ENCODE peak calls at places on chromosomes 4 and X, in four cellular contexts. One of them, this sample, is unnamed.

GRCh38 chr4:108685036-108685686 is 34.8 kb downstream of the OSTC start:
- DNase-seq in neural progenitor cell: no peak
- DNase-seq in colonic mucosa: no peak
- DNase-seq in MG63: no peak
- DNase-seq in this sample: no peak

GRCh38 chrX:78452356-78452755 is 124.9 kb upstream of the CYSLTR1 start:
- DNase-seq in MG63: no peak
- DNase-seq in neural progenitor cell: no peak
- DNase-seq in colonic mucosa: no peak
- DNase-seq in this sample: no peak

GRCh38 chrX:119682019-119682989 is 10.7 kb downstream of the SEPTIN6 start:
- DNase-seq in neural progenitor cell: no peak
- DNase-seq in MG63: no peak
- DNase-seq in colonic mucosa: no peak
- DNase-seq in this sample: peak; percentile 67

GRCh38 chr4:48767055-48767454 is 13.0 kb downstream of the FRYL start:
- DNase-seq in neural progenitor cell: no peak
- DNase-seq in colonic mucosa: no peak
- DNase-seq in MG63: no peak
- DNase-seq in this sample: no peak

GRCh38 chr4:111228396-111228795 is 605.5 kb upstream of the PITX2 start:
- DNase-seq in colonic mucosa: no peak
- DNase-seq in neural progenitor cell: no peak
- DNase-seq in MG63: no peak
- DNase-seq in this sample: no peak

GRCh38 chrX:153061732-153062131 is 5.5 kb downstream of the PNMA3 start:
- DNase-seq in MG63: no peak
- DNase-seq in colonic mucosa: no peak
- DNase-seq in neural progenitor cell: no peak
- DNase-seq in this sample: no peak

GRCh38 chrX:150299579-150299978 is 63.5 kb upstream of the MAMLD1 start:
- DNase-seq in MG63: no peak
- DNase-seq in colonic mucosa: no peak
- DNase-seq in neural progenitor cell: no peak
- DNase-seq in this sample: no peak

GRCh38 chr4:8195841-8196460 is 3.1 kb upstream of the SH3TC1 start:
- DNase-seq in MG63: no peak
- DNase-seq in colonic mucosa: no peak
- DNase-seq in neural progenitor cell: no peak
- DNase-seq in this sample: no peak

GRCh38 chr4:100799767-100800539 is 282.1 kb upstream of the EMCN start:
- DNase-seq in neural progenitor cell: no peak
- DNase-seq in colonic mucosa: no peak
- DNase-seq in MG63: no peak
- DNase-seq in this sample: no peak

GRCh38 chr4:3227878-3228675 is 20.9 kb upstream of the MSANTD1 start:
- DNase-seq in MG63: no peak
- DNase-seq in colonic mucosa: no peak
- DNase-seq in neural progenitor cell: no peak
- DNase-seq in this sample: no peak
- H3K36me3 ChIP-seq in MG63: peaks cover 4% of the 10 kb centered on the region
- H3K36me3 ChIP-seq in colonic mucosa: no peaks in the 10 kb centered on the region
- H3K36me3 ChIP-seq in neural progenitor cell: no peaks in the 10 kb centered on the region
- H3K36me3 ChIP-seq in this sample: peaks cover 66% of the 10 kb centered on the region

GRCh38 chr4:184396001-184396400 is 78.3 kb downstream of the IRF2 start:
- DNase-seq in colonic mucosa: no peak
- DNase-seq in neural progenitor cell: no peak
- DNase-seq in MG63: no peak
- DNase-seq in this sample: no peak

GRCh38 chr4:184392748-184393334 is 81.5 kb downstream of the IRF2 start:
- DNase-seq in MG63: no peak
- DNase-seq in colonic mucosa: no peak
- DNase-seq in neural progenitor cell: no peak
- DNase-seq in this sample: no peak

GRCh38 chr4:184397516-184398163 is 76.7 kb downstream of the IRF2 start:
- DNase-seq in neural progenitor cell: no peak
- DNase-seq in colonic mucosa: no peak
- DNase-seq in MG63: no peak
- DNase-seq in this sample: no peak

GRCh38 chr4:184396570-184397515 is 77.5 kb downstream of the IRF2 start:
- DNase-seq in MG63: no peak
- DNase-seq in neural progenitor cell: no peak
- DNase-seq in colonic mucosa: no peak
- DNase-seq in this sample: no peak

GRCh38 chr4:184395451-184395917 is 78.9 kb downstream of the IRF2 start:
- DNase-seq in MG63: no peak
- DNase-seq in neural progenitor cell: no peak
- DNase-seq in colonic mucosa: no peak
- DNase-seq in this sample: no peak
- H3K36me3 ChIP-seq in MG63: peaks cover 2% of the 10 kb centered on the region
- H3K36me3 ChIP-seq in neural progenitor cell: no peaks in the 10 kb centered on the region
- H3K36me3 ChIP-seq in colonic mucosa: peaks cover 9% of the 10 kb centered on the region
- H3K36me3 ChIP-seq in this sample: peaks cover 50% of the 10 kb centered on the region

GRCh38 chr4:132934901-132935300 is 214.2 kb upstream of the PCDH10 start:
- DNase-seq in neural progenitor cell: no peak
- DNase-seq in MG63: no peak
- DNase-seq in colonic mucosa: no peak
- DNase-seq in this sample: no peak
- H3K36me3 ChIP-seq in neural progenitor cell: no peaks in the 10 kb centered on the region
- H3K36me3 ChIP-seq in MG63: no peaks in the 10 kb centered on the region
- H3K36me3 ChIP-seq in colonic mucosa: no peaks in the 10 kb centered on the region
- H3K36me3 ChIP-seq in this sample: no peaks in the 10 kb centered on the region

GRCh38 chr4:1235381-1236102 is 13.4 kb downstream of the CTBP1 start:
- DNase-seq in colonic mucosa: no peak
- DNase-seq in MG63: no peak
- DNase-seq in neural progenitor cell: no peak
- DNase-seq in this sample: no peak
- H3K36me3 ChIP-seq in colonic mucosa: no peaks in the 10 kb centered on the region
- H3K36me3 ChIP-seq in MG63: peaks cover 7% of the 10 kb centered on the region
- H3K36me3 ChIP-seq in neural progenitor cell: no peaks in the 10 kb centered on the region
- H3K36me3 ChIP-seq in this sample: peaks cover 51% of the 10 kb centered on the region

This sample was measured in CD4-positive, alpha-beta memory T cell.